ENCODE peak calls at places on chromosomes 3 and 15, in nine cellular contexts. One of them, this sample, is unnamed.
A peak's percentile ranks its signal among the peaks of the same experiment; 100 is the strongest.

GRCh38 chr15:71364117-71364584 is 248.9 kb downstream of the THSD4 start:
- DNase-seq in upper lobe of left lung: no peak
- DNase-seq in NB4: no peak
- DNase-seq in Peyer's patch: no peak
- DNase-seq in GM12892: no peak
- DNase-seq in uterus: no peak
- DNase-seq in ovary: no peak
- DNase-seq in sigmoid colon: no peak
- DNase-seq in breast epithelium: no peak
- DNase-seq in this sample: no peak

GRCh38 chr3:174931473-174931872 is 72.3 kb downstream of the NAALADL2 start:
- DNase-seq in uterus: no peak
- DNase-seq in upper lobe of left lung: no peak
- DNase-seq in sigmoid colon: no peak
- DNase-seq in ovary: no peak
- DNase-seq in NB4: no peak
- DNase-seq in Peyer's patch: no peak
- DNase-seq in GM12892: no peak
- DNase-seq in breast epithelium: no peak
- DNase-seq in this sample: no peak

GRCh38 chr3:160355826-160356225 is 43.2 kb downstream of the IFT80 start:
- DNase-seq in GM12892: no peak
- DNase-seq in ovary: no peak
- DNase-seq in breast epithelium: no peak
- DNase-seq in sigmoid colon: no peak
- DNase-seq in upper lobe of left lung: no peak
- DNase-seq in uterus: no peak
- DNase-seq in Peyer's patch: no peak
- DNase-seq in NB4: no peak
- DNase-seq in this sample: no peak

GRCh38 chr3:126678691-126679317 is 23.9 kb upstream of the TXNRD3 start:
- DNase-seq in upper lobe of left lung: peak; percentile 69
- DNase-seq in ovary: no peak
- DNase-seq in uterus: no peak
- DNase-seq in Peyer's patch: peak; percentile 41
- DNase-seq in GM12892: peak; percentile 35
- DNase-seq in breast epithelium: no peak
- DNase-seq in sigmoid colon: no peak
- DNase-seq in NB4: no peak
- DNase-seq in this sample: no peak

GRCh38 chr15:34436126-34436955 is 1.3 kb downstream of the GOLGA8A start:
- DNase-seq in GM12892: no peak
- DNase-seq in NB4: peak; percentile 64
- DNase-seq in uterus: no peak
- DNase-seq in Peyer's patch: no peak
- DNase-seq in upper lobe of left lung: no peak
- DNase-seq in breast epithelium: no peak
- DNase-seq in sigmoid colon: no peak
- DNase-seq in ovary: no peak
- DNase-seq in this sample: peak; percentile 41

GRCh38 chr3:34267088-34267487 is 468.7 kb downstream of the PDCD6IP start:
- DNase-seq in upper lobe of left lung: no peak
- DNase-seq in ovary: no peak
- DNase-seq in sigmoid colon: no peak
- DNase-seq in Peyer's patch: no peak
- DNase-seq in breast epithelium: no peak
- DNase-seq in GM12892: no peak
- DNase-seq in uterus: no peak
- DNase-seq in NB4: no peak
- DNase-seq in this sample: no peak

GRCh38 chr15:31344266-31344665 is 17.6 kb downstream of the KLF13 start:
- DNase-seq in Peyer's patch: peak; percentile 69
- DNase-seq in GM12892: no peak
- DNase-seq in uterus: no peak
- DNase-seq in sigmoid colon: no peak
- DNase-seq in upper lobe of left lung: no peak
- DNase-seq in breast epithelium: no peak
- DNase-seq in ovary: no peak
- DNase-seq in NB4: no peak
- DNase-seq in this sample: no peak

GRCh38 chr15:40338041-40338657 is 2.6 kb downstream of the CCDC9B start:
- DNase-seq in ovary: peak; percentile 45
- DNase-seq in upper lobe of left lung: peak; percentile 88
- DNase-seq in GM12892: peak; percentile 96
- DNase-seq in NB4: peak; percentile 88
- DNase-seq in uterus: peak; percentile 55
- DNase-seq in sigmoid colon: peak; percentile 94
- DNase-seq in Peyer's patch: peak; percentile 81
- DNase-seq in breast epithelium: no peak
- DNase-seq in this sample: peak; percentile 72

GRCh38 chr3:161142486-161142885 is 37.3 kb upstream of the B3GALNT1 start:
- DNase-seq in sigmoid colon: no peak
- DNase-seq in ovary: no peak
- DNase-seq in upper lobe of left lung: no peak
- DNase-seq in breast epithelium: no peak
- DNase-seq in GM12892: no peak
- DNase-seq in Peyer's patch: no peak
- DNase-seq in NB4: no peak
- DNase-seq in uterus: no peak
- DNase-seq in this sample: no peak

GRCh38 chr3:4322635-4323034 is 19.5 kb downstream of the SETMAR start:
- DNase-seq in uterus: no peak
- DNase-seq in sigmoid colon: no peak
- DNase-seq in NB4: peak; percentile 84
- DNase-seq in GM12892: no peak
- DNase-seq in ovary: no peak
- DNase-seq in Peyer's patch: no peak
- DNase-seq in upper lobe of left lung: no peak
- DNase-seq in breast epithelium: no peak
- DNase-seq in this sample: peak; percentile 90

GRCh38 chr3:113062717-113063116 is 71.9 kb downstream of the GTPBP8 start:
- DNase-seq in NB4: no peak
- DNase-seq in breast epithelium: no peak
- DNase-seq in ovary: no peak
- DNase-seq in Peyer's patch: no peak
- DNase-seq in GM12892: no peak
- DNase-seq in sigmoid colon: no peak
- DNase-seq in upper lobe of left lung: no peak
- DNase-seq in uterus: no peak
- DNase-seq in this sample: no peak

GRCh38 chr3:194184265-194184751 is 48.4 kb downstream of the HES1 start:
- DNase-seq in GM12892: no peak
- DNase-seq in ovary: no peak
- DNase-seq in upper lobe of left lung: no peak
- DNase-seq in uterus: no peak
- DNase-seq in breast epithelium: no peak
- DNase-seq in NB4: no peak
- DNase-seq in Peyer's patch: no peak
- DNase-seq in sigmoid colon: no peak
- DNase-seq in this sample: no peak

GRCh38 chr3:114274929-114275328 is 18.9 kb upstream of the TIGIT start:
- DNase-seq in breast epithelium: no peak
- DNase-seq in NB4: peak; percentile 19
- DNase-seq in sigmoid colon: no peak
- DNase-seq in ovary: no peak
- DNase-seq in GM12892: no peak
- DNase-seq in Peyer's patch: no peak
- DNase-seq in upper lobe of left lung: no peak
- DNase-seq in uterus: no peak
- DNase-seq in this sample: peak; percentile 38

DNA sequence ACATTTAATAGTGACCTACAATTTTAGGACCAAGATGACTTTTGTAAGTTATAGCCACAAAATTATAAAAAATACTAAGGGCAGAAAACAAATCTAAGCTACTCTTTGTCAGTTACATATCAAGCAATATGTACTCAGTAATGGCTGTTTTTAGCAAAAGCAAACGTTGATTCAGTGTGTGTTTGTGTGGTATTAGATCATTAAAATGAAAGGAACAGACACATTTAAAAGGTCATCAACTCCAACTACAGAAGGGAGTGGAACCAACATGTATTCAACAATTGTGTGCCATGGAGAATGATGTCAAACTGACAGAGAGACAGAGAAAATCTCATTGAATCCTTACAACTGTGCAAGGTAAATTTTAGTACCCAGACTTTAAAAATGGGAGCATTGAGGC is 268.8 kb upstream of the STT3B start:
- DNase-seq in NB4: no peak
- DNase-seq in Peyer's patch: no peak
- DNase-seq in breast epithelium: no peak
- DNase-seq in GM12892: no peak
- DNase-seq in ovary: no peak
- DNase-seq in upper lobe of left lung: no peak
- DNase-seq in sigmoid colon: no peak
- DNase-seq in uterus: no peak
- DNase-seq in this sample: no peak
- TF ChIP-seq POLR2A in NB4: no peak
- TF ChIP-seq POLR2A in Peyer's patch: no peak
- TF ChIP-seq POLR2A in breast epithelium: no peak
- TF ChIP-seq POLR2A in GM12892: no peak
- TF ChIP-seq POLR2A in ovary: no peak
- TF ChIP-seq POLR2A in upper lobe of left lung: no peak
- TF ChIP-seq POLR2A in sigmoid colon: no peak
- TF ChIP-seq POLR2A in uterus: no peak
- TF ChIP-seq POLR2A in this sample: no peak

DNA sequence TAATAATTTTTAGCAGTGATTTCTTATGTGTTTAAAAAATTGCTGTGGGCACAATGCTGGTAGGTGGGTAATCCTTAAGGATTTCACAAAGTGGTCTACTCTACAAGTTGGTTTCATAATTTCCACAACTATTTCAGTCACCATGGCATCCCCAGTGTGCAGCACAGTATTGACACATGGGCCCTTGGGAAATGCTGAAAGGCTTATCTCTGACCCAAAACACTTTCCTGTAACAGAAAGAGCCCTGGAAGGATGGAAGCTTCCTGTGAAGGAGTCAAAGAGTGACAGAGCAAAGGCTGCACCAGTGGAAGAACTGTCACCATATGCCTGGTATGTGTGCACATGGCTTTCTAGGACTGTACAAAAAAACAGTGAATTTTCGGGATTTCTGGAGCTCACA is 153.7 kb downstream of the ANO10 start:
- DNase-seq in upper lobe of left lung: no peak
- DNase-seq in uterus: no peak
- DNase-seq in GM12892: no peak
- DNase-seq in Peyer's patch: no peak
- DNase-seq in NB4: peak; percentile 4
- DNase-seq in ovary: no peak
- DNase-seq in sigmoid colon: no peak
- DNase-seq in breast epithelium: no peak
- DNase-seq in this sample: no peak
- TF ChIP-seq POLR2A in upper lobe of left lung: no peak
- TF ChIP-seq POLR2A in uterus: no peak
- TF ChIP-seq POLR2A in GM12892: no peak
- TF ChIP-seq POLR2A in Peyer's patch: no peak
- TF ChIP-seq POLR2A in NB4: no peak
- TF ChIP-seq POLR2A in ovary: no peak
- TF ChIP-seq POLR2A in sigmoid colon: no peak
- TF ChIP-seq POLR2A in breast epithelium: no peak
- TF ChIP-seq POLR2A in this sample: no peak

GRCh38 chr3:123066599-123066895 is 278 bp upstream of the PDIA5 start:
- DNase-seq in ovary: no peak
- DNase-seq in NB4: no peak
- DNase-seq in sigmoid colon: no peak
- DNase-seq in breast epithelium: no peak
- DNase-seq in upper lobe of left lung: no peak
- DNase-seq in uterus: no peak
- DNase-seq in GM12892: no peak
- DNase-seq in Peyer's patch: no peak
- DNase-seq in this sample: no peak

GRCh38 chr3:123067689-123068226 is 933 bp downstream of the PDIA5 start:
- DNase-seq in GM12892: no peak
- DNase-seq in Peyer's patch: no peak
- DNase-seq in sigmoid colon: no peak
- DNase-seq in breast epithelium: no peak
- DNase-seq in NB4: peak; percentile 50
- DNase-seq in uterus: no peak
- DNase-seq in upper lobe of left lung: no peak
- DNase-seq in ovary: no peak
- DNase-seq in this sample: peak; percentile 45

GRCh38 chr3:123068227-123069020 is 1.6 kb downstream of the PDIA5 start:
- DNase-seq in upper lobe of left lung: peak; percentile 31
- DNase-seq in sigmoid colon: no peak
- DNase-seq in GM12892: no peak
- DNase-seq in ovary: no peak
- DNase-seq in uterus: no peak
- DNase-seq in NB4: no peak
- DNase-seq in breast epithelium: no peak
- DNase-seq in Peyer's patch: no peak
- DNase-seq in this sample: no peak

GRCh38 chr3:123069021-123069381 is 2.2 kb downstream of the PDIA5 start:
- DNase-seq in upper lobe of left lung: no peak
- DNase-seq in breast epithelium: no peak
- DNase-seq in Peyer's patch: no peak
- DNase-seq in sigmoid colon: no peak
- DNase-seq in ovary: no peak
- DNase-seq in uterus: no peak
- DNase-seq in GM12892: no peak
- DNase-seq in NB4: no peak
- DNase-seq in this sample: no peak

GRCh38 chr3:123066896-123067688 is at the start of gene PDIA5:
- DNase-seq in uterus: peak; percentile 86
- DNase-seq in NB4: peak; percentile 93
- DNase-seq in upper lobe of left lung: peak; percentile 95
- DNase-seq in GM12892: peak; percentile 82
- DNase-seq in breast epithelium: peak; percentile 86
- DNase-seq in ovary: peak; percentile 85
- DNase-seq in sigmoid colon: peak; percentile 95
- DNase-seq in Peyer's patch: peak; percentile 91
- DNase-seq in this sample: peak; percentile 63
- TF ChIP-seq POLR2A in uterus: peak; percentile 72
- TF ChIP-seq POLR2A in NB4: peak; percentile 61
- TF ChIP-seq POLR2A in upper lobe of left lung: peak; percentile 70
- TF ChIP-seq POLR2A in GM12892: peak; percentile 56
- TF ChIP-seq POLR2A in breast epithelium: no peak
- TF ChIP-seq POLR2A in ovary: peak; percentile 77
- TF ChIP-seq POLR2A in sigmoid colon: peak; percentile 43
- TF ChIP-seq POLR2A in Peyer's patch: peak; percentile 67
- TF ChIP-seq POLR2A in this sample: peak; percentile 43

DNA sequence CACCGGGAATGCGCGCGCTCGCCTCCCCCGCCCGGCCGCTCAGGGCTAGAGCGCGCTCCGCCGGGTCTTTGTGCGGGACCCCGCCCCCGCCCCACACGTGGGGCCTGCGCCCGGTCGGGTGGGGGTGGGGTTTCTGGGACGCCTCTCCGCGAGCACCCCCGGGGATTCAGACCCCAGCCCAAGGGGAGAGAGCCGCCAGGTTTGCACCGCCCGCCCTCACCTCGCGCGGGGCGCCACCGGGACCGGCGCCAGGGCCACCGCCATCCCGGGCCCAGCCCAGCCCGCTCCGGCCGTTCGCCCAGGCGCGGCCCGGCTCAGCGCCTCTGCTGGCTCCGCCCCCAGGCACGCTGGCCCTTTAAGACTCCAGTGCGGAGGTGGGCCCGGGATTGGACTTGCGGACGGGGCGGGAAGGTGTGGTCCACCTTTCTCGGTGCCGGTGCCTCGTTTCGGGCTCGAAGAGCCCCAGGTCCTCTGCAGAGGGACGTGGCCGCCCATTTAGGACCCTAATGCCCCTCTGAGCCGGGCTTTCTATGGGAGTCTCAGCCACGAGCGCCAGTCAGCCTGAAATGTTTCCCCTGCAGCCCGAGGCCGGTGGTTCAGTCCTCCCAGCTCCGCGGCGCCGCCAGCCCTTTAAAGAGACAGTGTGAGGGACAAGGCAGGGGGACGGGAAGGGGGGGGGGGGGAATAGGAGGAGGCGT is 1.2 kb downstream of the HYAL2 start:
- DNase-seq in sigmoid colon: peak; percentile 95
- DNase-seq in NB4: peak; percentile 88
- DNase-seq in Peyer's patch: peak; percentile 94
- DNase-seq in breast epithelium: peak; percentile 86
- DNase-seq in upper lobe of left lung: peak; percentile 90
- DNase-seq in GM12892: peak; percentile 94
- DNase-seq in ovary: peak; percentile 90
- DNase-seq in uterus: peak; percentile 88
- DNase-seq in this sample: peak; percentile 90
- TF ChIP-seq POLR2A in sigmoid colon: no peak
- TF ChIP-seq POLR2A in NB4: peak; percentile 45
- TF ChIP-seq POLR2A in Peyer's patch: peak; percentile 61
- TF ChIP-seq POLR2A in breast epithelium: no peak
- TF ChIP-seq POLR2A in upper lobe of left lung: peak; percentile 19
- TF ChIP-seq POLR2A in GM12892: peak; percentile 83
- TF ChIP-seq POLR2A in ovary: peak; percentile 65
- TF ChIP-seq POLR2A in uterus: peak; percentile 72
- TF ChIP-seq POLR2A in this sample: peak; percentile 54